ENCODE peak calls at places on chromosome 21, in seven cellular contexts. W is ascending aorta; A is colonic mucosa; V is tibial nerve; O is stomach; Y is K562; R is CD8-positive, alpha-beta T cell. U is an unnamed sample.
A peak's percentile ranks its signal among the peaks of the same experiment; 100 is the strongest.

GRCh38 chr21:43027846-43028731 is 47.5 kb downstream of the CBS start:
- DNase-seq in W (no peak), A (no peak), V (no peak), O (no peak), Y (no peak), R (no peak), U (no peak)

GRCh38 chr21:25788677-25789076 is 53.9 kb downstream of the GABPA start:
- DNase-seq in W (no peak), A (no peak), V (no peak), O (no peak), Y (no peak), R (no peak), U (no peak)

GRCh38 chr21:43775795-43776430 is at the start of gene CSTB:
- DNase-seq in W (peak; percentile 86), A (peak; percentile 90), V (peak; percentile 74), O (peak; percentile 80), Y (peak; percentile 76), R (peak; percentile 78), U (peak; percentile 92)

GRCh38 chr21:43720539-43721224 is 1.8 kb downstream of the PDXK start:
- DNase-seq in W (no peak), A (no peak), V (no peak), O (no peak), Y (no peak), R (no peak), U (no peak)

GRCh38 chr21:24895885-24896734 is 711.2 kb downstream of the MRPL39 start:
- DNase-seq in W (no peak), A (no peak), V (no peak), O (peak; percentile 26), Y (peak; percentile 2), R (no peak), U (peak; percentile 29)

GRCh38 chr21:16563795-16564194 is 834.0 kb downstream of the USP25 start:
- DNase-seq in W (no peak), A (no peak), V (no peak), O (no peak), Y (no peak), R (no peak), U (peak; percentile 52)

GRCh38 chr21:36454079-36454478 is 25.8 kb downstream of the CLDN14 start:
- DNase-seq in W (no peak), A (no peak), V (no peak), O (no peak), Y (no peak), R (no peak), U (no peak)

GRCh38 chr21:42143111-42143510 is 72.0 kb downstream of the UMODL1 start:
- DNase-seq in W (no peak), A (no peak), V (no peak), O (no peak), Y (no peak), R (no peak), U (no peak)

GRCh38 chr21:27061783-27062182 is 94.9 kb upstream of the ADAMTS5 start:
- DNase-seq in W (no peak), A (no peak), V (no peak), O (no peak), Y (no peak), R (no peak), U (no peak)

GRCh38 chr21:16419188-16419874 is 689.5 kb downstream of the USP25 start:
- DNase-seq in W (peak; percentile 79), A (peak; percentile 30), V (peak; percentile 25), O (peak; percentile 81), Y (no peak), R (no peak), U (peak; percentile 27)

GRCh38 chr21:27301216-27301615 is 334.3 kb upstream of the ADAMTS5 start:
- DNase-seq in W (no peak), A (no peak), V (no peak), O (no peak), Y (no peak), R (no peak), U (no peak)

GRCh38 chr21:42486551-42486950 is 9.5 kb downstream of the RSPH1 start:
- DNase-seq in W (peak; percentile 28), A (no peak), V (no peak), O (no peak), Y (no peak), R (no peak), U (no peak)

GRCh38 chr21:42970946-42971653 is 3.3 kb upstream of the PKNOX1 start:
- DNase-seq in W (no peak), A (no peak), V (no peak), O (no peak), Y (peak; percentile 37), R (no peak), U (no peak)

GRCh38 chr21:43206231-43207042 is 37.6 kb downstream of the CRYAA start:
- DNase-seq in W (peak; percentile 48), A (peak; percentile 12), V (peak; percentile 10), O (no peak), Y (no peak), R (no peak), U (no peak)

GRCh38 chr21:42654179-42654912 is 925 bp downstream of the PDE9A start:
- DNase-seq in W (no peak), A (peak; percentile 43), V (no peak), O (no peak), Y (no peak), R (no peak), U (peak; percentile 49)

GRCh38 chr21:43361493-43362296 is 65.2 kb downstream of the SIK1 start:
- DNase-seq in W (no peak), A (no peak), V (no peak), O (no peak), Y (no peak), R (peak; percentile 88), U (no peak)

GRCh38 chr21:42617476-42617875 is 35.9 kb upstream of the PDE9A start:
- DNase-seq in W (no peak), A (no peak), V (no peak), O (no peak), Y (no peak), R (no peak), U (no peak)

GRCh38 chr21:44286716-44287632 is 1.3 kb downstream of the AIRE start:
- DNase-seq in W (no peak), A (no peak), V (no peak), O (no peak), Y (no peak), R (no peak), U (no peak)

GRCh38 chr21:45303751-45304150 is 16.1 kb upstream of the POFUT2 start:
- DNase-seq in W (no peak), A (no peak), V (no peak), O (no peak), Y (no peak), R (no peak), U (no peak)

GRCh38 chr21:45304161-45304830 is 16.6 kb upstream of the POFUT2 start:
- DNase-seq in W (no peak), A (no peak), V (no peak), O (no peak), Y (no peak), R (no peak), U (no peak)

GRCh38 chr21:45305831-45306230 is 18.1 kb upstream of the POFUT2 start:
- DNase-seq in W (no peak), A (no peak), V (no peak), O (no peak), Y (no peak), R (no peak), U (peak; percentile 64)

GRCh38 chr21:45306453-45306831 is 18.7 kb upstream of the POFUT2 start:
- DNase-seq in W (no peak), A (no peak), V (no peak), O (no peak), Y (no peak), R (no peak), U (no peak)

GRCh38 chr21:45304945-45305344 is 17.2 kb upstream of the POFUT2 start:
- DNase-seq in W (no peak), A (no peak), V (no peak), O (no peak), Y (no peak), R (peak; percentile 55), U (no peak)
- H3K4me1 ChIP-seq in W (peaks cover 4% of the 10 kb centered on the region), A (no peaks in the 10 kb centered on the region), V (peaks cover 36% of the 10 kb centered on the region), O (peaks cover 35% of the 10 kb centered on the region), Y (peaks cover 25% of the 10 kb centered on the region), R (peaks cover 45% of the 10 kb centered on the region), U (peaks cover 2% of the 10 kb centered on the region)

GRCh38 chr21:34614443-34614692 is 545 bp downstream of the RCAN1 start:
- DNase-seq in W (no peak), A (no peak), V (no peak), O (no peak), Y (no peak), R (no peak), U (no peak)

GRCh38 chr21:34611528-34611927 is 3.4 kb downstream of the RCAN1 start:
- DNase-seq in W (no peak), A (no peak), V (no peak), O (no peak), Y (no peak), R (no peak), U (no peak)

GRCh38 chr21:34613679-34614442 is 1.1 kb downstream of the RCAN1 start:
- DNase-seq in W (no peak), A (no peak), V (no peak), O (no peak), Y (peak; percentile 33), R (no peak), U (no peak)

GRCh38 chr21:34612056-34612455 is 2.9 kb downstream of the RCAN1 start:
- DNase-seq in W (no peak), A (no peak), V (no peak), O (no peak), Y (no peak), R (no peak), U (no peak)

GRCh38 chr21:34612557-34612956 is 2.4 kb downstream of the RCAN1 start:
- DNase-seq in W (no peak), A (no peak), V (no peak), O (no peak), Y (peak; percentile 49), R (no peak), U (no peak)
- H3K4me1 ChIP-seq in W (no peaks in the 10 kb centered on the region), A (no peaks in the 10 kb centered on the region), V (peaks cover 18% of the 10 kb centered on the region), O (peaks cover 23% of the 10 kb centered on the region), Y (peaks cover 23% of the 10 kb centered on the region), R (peaks cover 13% of the 10 kb centered on the region), U (peaks cover 27% of the 10 kb centered on the region)

GRCh38 chr21:39348040-39348354 is 891 bp downstream of the HMGN1 start:
- DNase-seq in W (no peak), A (no peak), V (no peak), O (no peak), Y (no peak), R (no peak), U (no peak)

GRCh38 chr21:39346671-39347327 is 2.1 kb downstream of the HMGN1 start:
- DNase-seq in W (no peak), A (no peak), V (no peak), O (no peak), Y (no peak), R (no peak), U (no peak)

GRCh38 chr21:39349211-39350093 is 564 bp upstream of the HMGN1 start:
- DNase-seq in W (peak; percentile 95), A (peak; percentile 99), V (peak; percentile 83), O (peak; percentile 98), Y (peak; percentile 100), R (peak; percentile 98), U (peak; percentile 99)

GRCh38 chr21:39348355-39349210 is at the start of gene HMGN1:
- DNase-seq in W (peak; percentile 87), A (peak; percentile 89), V (peak; percentile 52), O (peak; percentile 88), Y (peak; percentile 97), R (peak; percentile 90), U (peak; percentile 94)

GRCh38 chr21:39347537-39347936 is 1.4 kb downstream of the HMGN1 start:
- DNase-seq in W (no peak), A (no peak), V (no peak), O (no peak), Y (peak; percentile 42), R (no peak), U (no peak)
- H3K4me1 ChIP-seq in W (no peaks in the 10 kb centered on the region), A (peaks cover 5% of the 10 kb centered on the region), V (peaks cover 15% of the 10 kb centered on the region), O (peaks cover 19% of the 10 kb centered on the region), Y (peaks cover 30% of the 10 kb centered on the region), R (peaks cover 43% of the 10 kb centered on the region), U (peaks cover 27% of the 10 kb centered on the region)

GRCh38 chr21:29299046-29299905 is 554 bp downstream of the BACH1 start:
- DNase-seq in W (peak; percentile 83), A (peak; percentile 62), V (peak; percentile 26), O (peak; percentile 67), Y (peak; percentile 78), R (peak; percentile 75), U (peak; percentile 76)
- H3K4me1 ChIP-seq in W (peaks cover 3% of the 10 kb centered on the region), A (peaks cover 15% of the 10 kb centered on the region), V (peaks cover 32% of the 10 kb centered on the region), O (peaks cover 40% of the 10 kb centered on the region), Y (peaks cover 34% of the 10 kb centered on the region), R (peaks cover 51% of the 10 kb centered on the region), U (peaks cover 28% of the 10 kb centered on the region)